ENCODE peak calls at places on chromosomes 16 and 17, in ten cellular contexts. A is fibroblast of mammary gland; X is activated CD8-positive, alpha-beta T cell treated with anti-CD3 and anti-CD28 coated beads for 36 hours; W is astrocyte of the spinal cord; L is C1 segment of cervical spinal cord; Z is GM13976; E is Kasumi-1; S is left colon; V is stimulated activated CD4-positive, alpha-beta T cell treated with anti-CD3 and anti-CD28 coated beads, Interleukin-2, amount 100 ng/mL, for 24 hours; R is HEK293T. T is an unnamed sample.

GRCh38 chr17:50130778-50131317 is 888 bp upstream of the SAMD14 start:
- DNase-seq in S (no peak), V (no peak), W (no peak), X (peak), A (no peak), E (no peak), Z (no peak), R (no peak), L (peak), T (no peak)

GRCh38 chr17:15341385-15341849 is at the start of gene TEKT3:
- DNase-seq in Z (peak), R (peak), A (peak), S (peak), X (peak), W (peak), L (peak), V (peak), E (no peak), T (peak)

GRCh38 chr17:45018514-45019176 is 32.8 kb downstream of the DCAKD start:
- DNase-seq in X (peak), L (no peak), V (peak), R (no peak), S (no peak), W (no peak), E (no peak), Z (peak), A (peak), T (no peak)

GRCh38 chr17:54901230-54901847 is 687 bp downstream of the TOM1L1 start:
- DNase-seq in V (no peak), R (peak), A (peak), S (peak), E (no peak), X (no peak), W (peak), Z (no peak), L (no peak), T (no peak)

GRCh38 chr17:72122002-72122310 is 1.1 kb downstream of the SOX9 start:
- DNase-seq in V (no peak), S (no peak), R (peak), A (no peak), X (no peak), E (no peak), Z (peak), W (no peak), L (peak), T (no peak)

GRCh38 chr17:63984651-63985386 is 12.1 kb upstream of the SCN4A start:
- DNase-seq in S (peak), L (peak), E (peak), A (peak), W (peak), V (peak), R (no peak), Z (no peak), X (peak), T (no peak)

GRCh38 chr16:711548-712320 is 3.2 kb upstream of the METRN start:
- DNase-seq in A (peak), L (peak), X (peak), Z (peak), E (no peak), W (peak), R (peak), S (peak), V (peak), T (peak)

GRCh38 chr17:65438708-65439294 is 122.6 kb downstream of the AXIN2 start:
- DNase-seq in W (no peak), V (no peak), E (no peak), L (peak), Z (no peak), S (no peak), X (no peak), R (no peak), A (peak), T (no peak)

GRCh38 chr17:42378597-42379594 is 9.3 kb downstream of the STAT3 start:
- DNase-seq in W (peak), L (no peak), E (peak), Z (no peak), V (no peak), R (no peak), X (peak), S (no peak), A (peak), T (peak)

GRCh38 chr16:84555418-84556196 is 51.1 kb upstream of the MEAK7 start:
- DNase-seq in A (no peak), L (no peak), S (no peak), X (no peak), W (no peak), R (no peak), Z (no peak), E (no peak), V (no peak), T (peak)

GRCh38 chr16:559411-560207 is 585 bp upstream of the PRR35 start:
- DNase-seq in Z (peak), W (no peak), E (no peak), A (no peak), R (no peak), S (no peak), V (no peak), L (no peak), X (no peak), T (no peak)

GRCh38 chr17:30395398-30396022 is 16.8 kb downstream of the CPD start:
- DNase-seq in X (no peak), Z (no peak), S (no peak), E (no peak), A (no peak), R (no peak), V (no peak), L (no peak), W (no peak), T (no peak)

GRCh38 chr16:27748868-27749546 is 199.1 kb downstream of the KATNIP start:
- DNase-seq in V (peak), A (peak), W (peak), R (peak), E (peak), L (peak), Z (peak), S (peak), X (peak), T (peak)

GRCh38 chr17:82105882-82106696 is 8.1 kb upstream of the FASN start:
- DNase-seq in E (peak), A (no peak), L (peak), S (peak), Z (peak), V (peak), R (no peak), X (peak), W (peak), T (no peak)

GRCh38 chr16:26598061-26598460 is 468.7 kb upstream of the C16orf82 start:
- DNase-seq in X (peak), L (no peak), V (peak), Z (no peak), S (no peak), W (no peak), A (no peak), R (no peak), E (no peak), T (no peak)

GRCh38 chr16:22235839-22236745 is 30.0 kb downstream of the EEF2K start:
- DNase-seq in W (no peak), X (no peak), E (no peak), R (no peak), V (no peak), S (peak), Z (no peak), A (peak), L (no peak), T (no peak)

GRCh38 chr16:662095-662494 is 5.8 kb upstream of the RHOT2 start:
- DNase-seq in V (no peak), E (no peak), R (no peak), S (no peak), W (no peak), L (no peak), Z (no peak), A (no peak), X (no peak), T (no peak)

GRCh38 chr17:66387391-66387981 is 85.1 kb downstream of the PRKCA start:
- DNase-seq in W (no peak), E (no peak), X (no peak), Z (no peak), A (no peak), R (no peak), S (no peak), L (no peak), V (no peak), T (no peak)

GRCh38 chr17:77319211-77320031 is 178.7 kb downstream of the SEC14L1 start:
- DNase-seq in L (peak), S (peak), X (peak), A (peak), E (peak), Z (peak), R (peak), W (peak), V (peak), T (no peak)

GRCh38 chr17:75241996-75242460 is 19.4 kb downstream of the GGA3 start:
- DNase-seq in E (no peak), Z (no peak), L (no peak), X (peak), A (peak), V (no peak), W (peak), S (no peak), R (no peak), T (no peak)

GRCh38 chr17:31250229-31250628 is 46.8 kb downstream of the OMG start:
- DNase-seq in A (no peak), Z (peak), R (no peak), X (no peak), E (no peak), W (no peak), V (no peak), S (no peak), L (no peak), T (no peak)

GRCh38 chr17:80345841-80346497 is 69.0 kb upstream of the ENDOV start:
- DNase-seq in A (no peak), X (no peak), W (no peak), L (no peak), V (no peak), E (no peak), Z (no peak), S (no peak), R (no peak), T (no peak)

GRCh38 chr17:36148559-36149295 is 27.7 kb downstream of the TBC1D3B start:
- DNase-seq in W (peak), V (peak), Z (peak), R (peak), A (peak), S (no peak), L (no peak), E (peak), X (peak), T (peak)

GRCh38 chr17:64402469-64402868 is 11.8 kb upstream of the PECAM1 start:
- DNase-seq in V (no peak), A (no peak), W (no peak), S (no peak), L (no peak), Z (no peak), E (no peak), R (no peak), X (no peak), T (no peak)

GRCh38 chr16:68000450-68000849 is 1.2 kb upstream of the DPEP2 start:
- DNase-seq in S (no peak), V (no peak), E (no peak), W (no peak), L (no peak), R (no peak), A (no peak), Z (no peak), X (no peak), T (no peak)

GRCh38 chr17:65936013-65936412 is 255.9 kb downstream of the CEP112 start:
- DNase-seq in E (no peak), W (peak), V (no peak), R (no peak), X (no peak), L (no peak), Z (no peak), S (no peak), A (peak), T (no peak)

GRCh38 chr17:37725601-37726146 is 19.2 kb downstream of the HNF1B start:
- DNase-seq in Z (no peak), X (no peak), W (no peak), S (peak), R (peak), V (no peak), A (no peak), L (no peak), E (no peak), T (no peak)

GRCh38 chr16:83393196-83393981 is 414.4 kb upstream of the HSBP1 start:
- DNase-seq in W (no peak), V (no peak), X (no peak), Z (no peak), E (no peak), R (no peak), S (no peak), A (peak), L (no peak), T (no peak)

GRCh38 chr17:71437176-71437575 is 683.6 kb upstream of the SOX9 start:
- DNase-seq in W (peak), S (no peak), X (no peak), R (no peak), Z (no peak), E (no peak), V (no peak), L (no peak), A (no peak), T (no peak)

GRCh38 chr16:54862529-54862928 is 68.1 kb upstream of the IRX5 start:
- DNase-seq in E (no peak), V (no peak), X (no peak), A (no peak), L (no peak), W (no peak), S (no peak), Z (no peak), R (no peak), T (no peak)

GRCh38 chr16:83802135-83802534 is 5.6 kb upstream of the HSBP1 start:
- DNase-seq in S (no peak), Z (no peak), L (no peak), A (peak), R (no peak), X (no peak), V (no peak), W (peak), E (no peak), T (no peak)